ENCODE peak calls at places on chromosome 20, in eight cellular contexts. L, V, K, N, I, J, B and G are unnamed samples.

GRCh38 chr20:40931348-40932044 is 97.1 kb upstream of the TOP1 start:
- DNase-seq in V (no peak), J (no peak), N (no peak), K (no peak), B (no peak), I (no peak), L (no peak), G (no peak)

GRCh38 chr20:9460518-9460917 is 53.9 kb upstream of the LAMP5 start:
- DNase-seq in K (no peak), V (peak), J (no peak), L (no peak), B (peak), I (no peak), N (peak), G (no peak)

GRCh38 chr20:63699466-63700198 is 3.2 kb downstream of the TNFRSF6B start:
- DNase-seq in V (no peak), B (no peak), J (peak), K (no peak), I (no peak), L (peak), N (no peak), G (no peak)

GRCh38 chr20:59151820-59152219 is 11.8 kb upstream of the ZNF831 start:
- DNase-seq in I (no peak), K (no peak), L (no peak), V (no peak), N (no peak), J (no peak), B (no peak), G (no peak)

GRCh38 chr20:44485830-44486198 is 10.1 kb downstream of the TTPAL start:
- DNase-seq in J (no peak), N (no peak), B (no peak), L (no peak), K (no peak), V (no peak), I (no peak), G (peak)

GRCh38 chr20:3798405-3798768 is 2.3 kb downstream of the CDC25B start:
- DNase-seq in L (no peak), I (no peak), V (no peak), K (no peak), B (no peak), N (no peak), J (no peak), G (no peak)

GRCh38 chr20:47370850-47371782 is 14.6 kb upstream of the ZMYND8 start:
- DNase-seq in L (no peak), I (no peak), J (no peak), N (peak), V (no peak), B (no peak), K (no peak), G (no peak)

GRCh38 chr20:4160761-4161305 is 145.5 kb upstream of the RNF24 start:
- DNase-seq in L (no peak), B (peak), V (peak), I (no peak), N (peak), J (no peak), K (peak), G (peak)

GRCh38 chr20:38485041-38485440 is 12.4 kb downstream of the RALGAPB start:
- DNase-seq in N (no peak), V (peak), K (no peak), J (no peak), I (no peak), B (no peak), L (no peak), G (no peak)

GRCh38 chr20:51022803-51023616 is at the start of gene KCNG1:
- DNase-seq in V (peak), J (peak), B (peak), N (peak), L (no peak), K (peak), I (peak), G (peak)

GRCh38 chr20:4151991-4152695 is 136.8 kb upstream of the RNF24 start:
- DNase-seq in I (no peak), V (no peak), L (no peak), J (no peak), B (peak), K (no peak), N (peak), G (no peak)

GRCh38 chr20:38043512-38044300 is 10.2 kb downstream of the RPRD1B start:
- DNase-seq in I (no peak), B (peak), K (no peak), N (peak), J (no peak), L (no peak), V (peak), G (peak)

GRCh38 chr20:49230575-49231211 is 11.5 kb downstream of the DDX27 start:
- DNase-seq in L (no peak), I (no peak), B (no peak), K (peak), J (peak), V (peak), N (no peak), G (peak)

GRCh38 chr20:652611-653109 is 340 bp downstream of the SRXN1 start:
- DNase-seq in K (peak), B (peak), N (peak), I (no peak), J (peak), V (peak), L (no peak), G (peak)

GRCh38 chr20:35305682-35306556 is 13.7 kb upstream of the FAM83C start:
- DNase-seq in B (peak), N (peak), K (peak), V (peak), I (no peak), L (peak), J (peak), G (peak)
- H3K4me3 ChIP-seq in B (no peak), N (no peak), K (no peak), V (no peak), I (no peak), L (no peak), J (no peak), G (no peak)

DNA sequence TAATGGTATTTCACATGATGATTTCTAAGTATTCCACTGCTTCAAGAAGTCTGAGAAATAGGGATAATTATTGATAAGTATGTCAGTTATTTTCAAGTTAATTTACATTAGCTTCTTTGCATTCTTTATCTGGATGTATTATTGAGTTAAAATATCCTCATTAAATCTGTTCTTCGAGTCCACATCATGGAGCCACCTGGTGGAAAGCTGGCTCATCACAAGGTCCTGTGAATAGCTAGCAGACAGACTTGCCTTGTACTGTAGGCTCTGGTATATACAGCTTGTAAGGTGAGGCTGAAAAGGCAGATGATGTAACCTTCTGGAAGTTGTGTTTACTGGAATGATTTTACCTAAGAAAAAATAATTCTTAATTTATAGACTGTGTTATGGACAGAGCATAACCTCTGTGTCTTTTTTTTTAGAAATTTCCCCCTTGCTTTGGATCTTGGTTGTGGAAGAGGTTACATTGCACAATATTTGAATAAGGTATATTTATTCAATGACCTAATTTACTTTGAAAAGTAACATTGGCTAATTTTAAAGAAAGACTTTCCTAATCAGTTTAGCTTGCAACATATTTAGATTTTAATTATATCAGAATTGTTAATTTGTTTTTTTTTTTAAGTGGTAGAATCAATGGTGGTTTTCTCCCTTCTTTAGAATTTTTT is 3.5 kb downstream of the NDUFAF5 start:
- DNase-seq in L (no peak), K (peak), I (no peak), V (peak), N (peak), J (peak), B (peak), G (peak)
- TF ChIP-seq CTCF in L (no peak), K (peak), I (peak), V (peak), N (peak), J (peak), B (peak), G (peak)

GRCh38 chr20:20267685-20268429 is 100.0 kb upstream of the INSM1 start:
- DNase-seq in V (no peak), K (no peak), I (no peak), J (no peak), L (no peak), N (no peak), B (no peak), G (no peak)
- H3K4me3 ChIP-seq in V (no peak), K (no peak), I (no peak), J (no peak), L (no peak), N (no peak), B (no peak), G (no peak)

DNA sequence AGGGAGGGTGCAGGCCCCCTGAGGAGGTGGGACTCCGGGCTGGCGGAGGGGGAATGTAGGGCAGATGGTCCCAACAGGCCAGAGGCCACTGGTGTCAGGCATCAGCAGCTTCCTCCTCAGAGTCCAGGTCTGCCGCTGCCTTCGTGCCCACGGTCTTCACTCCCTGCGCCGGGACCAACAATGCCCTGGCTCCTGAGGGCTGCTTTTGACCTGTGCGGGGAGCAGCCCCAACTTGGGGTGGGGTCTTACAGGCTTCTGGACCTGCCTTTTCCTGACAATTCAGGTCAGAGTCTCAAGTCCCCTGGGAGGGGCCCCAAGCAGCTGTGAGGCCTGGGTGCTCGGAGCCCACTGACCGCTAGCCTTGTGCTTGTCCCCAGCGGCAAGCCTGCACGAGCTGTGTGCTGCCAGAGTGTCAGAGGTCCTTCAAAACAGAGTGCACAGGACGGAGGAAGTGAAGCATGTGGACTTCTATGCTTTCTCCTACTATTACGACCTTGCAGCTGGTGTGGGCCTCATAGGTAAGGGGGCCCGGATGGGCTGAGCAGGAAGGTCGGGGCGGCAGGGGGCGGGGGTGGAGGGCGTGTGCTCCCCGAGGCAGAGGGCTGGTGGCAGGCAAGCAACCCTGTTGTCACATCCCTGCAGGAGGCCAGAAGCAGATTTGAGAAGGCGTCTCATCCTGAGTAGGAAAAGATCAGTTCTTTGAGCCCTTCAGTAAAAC is 25.3 kb upstream of the PYGB start:
- DNase-seq in V (no peak), I (no peak), L (peak), J (no peak), N (no peak), K (no peak), B (no peak), G (no peak)
- TF ChIP-seq CTCF in V (no peak), I (no peak), L (no peak), J (no peak), N (no peak), K (no peak), B (no peak), G (no peak)

DNA sequence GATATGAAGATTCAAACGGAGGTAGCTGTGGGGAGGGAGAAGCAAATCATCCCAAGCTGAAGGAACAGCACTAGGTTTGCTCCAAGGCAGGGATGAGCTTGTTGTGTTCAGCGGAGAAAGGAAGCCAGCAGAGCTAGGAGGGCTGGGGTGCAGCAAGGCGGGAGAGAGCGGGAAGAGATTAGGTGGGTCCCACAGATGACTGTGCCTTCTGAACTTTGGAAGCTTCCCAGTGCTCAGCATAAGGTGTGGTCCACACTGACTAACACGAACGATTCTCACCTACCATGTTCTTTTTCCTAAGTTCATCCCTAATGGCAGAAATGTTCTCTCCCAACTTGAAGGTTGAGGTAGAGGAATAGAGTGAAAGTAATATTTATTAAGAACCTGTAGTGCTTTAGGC is 1.2 kb downstream of the RAE1 start:
- DNase-seq in I (no peak), N (no peak), J (no peak), L (no peak), B (no peak), K (no peak), V (no peak), G (no peak)
- H3K4me3 ChIP-seq in I (peak), N (peak), J (peak), L (no peak), B (peak), K (peak), V (no peak), G (peak)

GRCh38 chr20:57693002-57693582 is 16.7 kb downstream of the PMEPA1 start:
- DNase-seq in V (no peak), I (no peak), J (peak), L (no peak), K (peak), B (no peak), N (peak), G (no peak)
- TF ChIP-seq CTCF in V (no peak), I (peak), J (peak), L (no peak), K (peak), B (no peak), N (peak), G (no peak)

GRCh38 chr20:31516651-31517050 is 2.4 kb downstream of the HM13 start:
- DNase-seq in L (no peak), N (no peak), J (no peak), K (no peak), I (no peak), B (no peak), V (no peak), G (no peak)

GRCh38 chr20:31517373-31517772 is 3.1 kb downstream of the HM13 start:
- DNase-seq in L (peak), V (peak), B (peak), N (peak), K (peak), I (no peak), J (peak), G (peak)

GRCh38 chr20:31515775-31516107 is 1.5 kb downstream of the HM13 start:
- DNase-seq in I (no peak), V (no peak), L (no peak), K (peak), J (no peak), B (no peak), N (no peak), G (no peak)

GRCh38 chr20:31515072-31515774 is 981 bp downstream of the HM13 start:
- DNase-seq in L (no peak), I (no peak), V (no peak), K (no peak), J (no peak), B (no peak), N (no peak), G (no peak)

DNA sequence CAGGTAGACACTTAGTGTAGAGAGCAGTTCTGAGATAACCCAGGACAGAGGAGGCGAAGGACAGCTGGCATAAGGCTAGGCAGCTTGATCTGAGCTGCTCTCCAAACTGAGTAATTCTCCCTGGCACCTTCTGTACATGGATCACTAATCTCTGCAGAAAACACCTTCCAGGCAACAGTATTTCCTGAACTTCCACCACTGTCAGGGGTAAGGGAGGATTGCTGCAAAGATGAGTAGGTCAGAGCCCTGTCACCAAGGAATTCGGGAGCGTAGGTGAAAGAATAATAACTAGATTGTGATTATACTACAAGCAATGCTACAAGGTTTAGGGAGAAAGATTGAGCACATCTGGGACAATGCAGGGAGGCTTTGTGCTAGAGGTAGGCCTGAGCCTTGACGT is 1.9 kb downstream of the HM13 start:
- DNase-seq in L (no peak), N (no peak), V (no peak), J (no peak), I (no peak), B (no peak), K (no peak), G (no peak)
- H3K4me3 ChIP-seq in L (no peak), N (peak), V (no peak), J (no peak), I (peak), B (peak), K (peak), G (peak)

GRCh38 chr20:62581806-62582205 is 60.5 kb upstream of the SLCO4A1 start:
- DNase-seq in J (no peak), L (no peak), N (no peak), K (no peak), B (no peak), V (no peak), I (no peak), G (no peak)

GRCh38 chr20:62581308-62581707 is 61.0 kb upstream of the SLCO4A1 start:
- DNase-seq in K (no peak), V (no peak), I (no peak), L (no peak), B (no peak), N (no peak), J (no peak), G (no peak)

GRCh38 chr20:62584671-62585512 is 57.4 kb upstream of the SLCO4A1 start:
- DNase-seq in V (no peak), L (no peak), B (no peak), N (no peak), K (no peak), I (no peak), J (no peak), G (no peak)

GRCh38 chr20:62585571-62585970 is 56.7 kb upstream of the SLCO4A1 start:
- DNase-seq in V (no peak), B (no peak), J (no peak), N (no peak), K (no peak), L (no peak), I (no peak), G (no peak)

GRCh38 chr20:62583424-62583920 is 58.8 kb upstream of the SLCO4A1 start:
- DNase-seq in J (no peak), L (no peak), I (no peak), K (no peak), B (peak), N (peak), V (peak), G (no peak)
- TF ChIP-seq CTCF in J (peak), L (no peak), I (no peak), K (no peak), B (no peak), N (peak), V (no peak), G (no peak)

DNA sequence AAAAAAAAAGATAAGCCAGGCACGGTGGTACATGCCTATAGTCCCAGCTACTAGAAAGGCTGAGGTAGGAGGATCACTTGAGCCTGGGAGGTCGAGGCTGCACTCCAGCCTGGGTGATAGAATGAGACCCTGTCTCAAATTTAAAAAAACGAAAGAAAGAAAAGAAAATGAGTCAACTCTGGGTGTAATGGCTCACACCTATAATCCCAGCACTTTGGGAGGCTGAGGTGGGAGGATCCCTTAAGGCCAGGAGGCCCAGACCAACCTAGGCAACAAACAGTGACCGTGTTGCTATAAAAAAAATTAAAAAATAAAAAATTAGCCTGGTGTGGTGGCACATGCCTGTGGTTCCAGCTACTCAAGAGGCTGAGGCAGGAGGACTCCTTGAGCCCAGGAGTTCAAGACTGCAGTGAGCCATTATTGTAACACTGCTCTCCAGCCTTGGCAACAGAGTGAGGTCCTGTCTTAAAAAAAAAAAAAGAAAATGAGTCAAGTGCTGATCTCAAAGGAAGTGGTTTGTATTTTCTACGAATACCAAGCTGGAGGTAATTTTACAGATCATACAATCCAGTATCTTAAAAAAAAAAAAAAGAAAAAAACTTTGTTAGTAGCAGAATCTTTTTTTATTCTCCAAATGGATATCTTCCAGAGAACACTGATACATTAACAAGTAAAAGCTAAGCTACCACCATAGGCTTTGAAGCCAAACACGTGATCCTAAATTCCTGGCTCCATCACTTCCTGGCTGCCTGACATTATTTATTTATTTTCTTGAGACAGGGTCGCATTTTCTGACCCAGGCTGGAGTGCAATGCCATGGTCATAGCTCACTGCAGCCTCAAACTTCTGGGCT is 5.7 kb downstream of the COMMD7 start:
- DNase-seq in K (no peak), B (peak), L (no peak), J (no peak), I (no peak), N (peak), V (peak), G (peak)
- H3K4me3 ChIP-seq in K (no peak), B (no peak), L (no peak), J (no peak), I (no peak), N (no peak), V (no peak), G (no peak)

DNA sequence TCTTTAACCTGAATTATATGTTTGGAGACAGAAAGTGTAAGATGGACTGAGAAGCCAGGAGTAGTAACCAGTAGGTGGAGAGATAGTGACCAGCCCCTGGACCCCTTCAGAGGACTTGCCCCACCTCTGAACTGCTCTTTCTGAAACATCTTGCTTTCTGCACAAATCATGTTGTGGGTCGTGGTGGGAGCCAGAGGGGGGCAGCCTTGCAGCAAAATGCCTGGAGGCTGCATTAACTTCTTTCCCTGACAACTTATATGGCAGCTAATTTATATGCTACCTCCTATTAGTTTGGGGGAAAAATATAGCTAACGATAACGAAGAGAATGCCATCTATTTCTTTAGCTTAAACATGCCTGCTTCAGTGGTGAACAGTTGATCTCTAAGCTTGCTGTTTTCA is 859.8 kb downstream of the MAFB start:
- DNase-seq in K (no peak), V (peak), L (no peak), J (no peak), I (peak), N (no peak), B (no peak), G (peak)
- TF ChIP-seq CTCF in K (no peak), V (peak), L (no peak), J (no peak), I (peak), N (no peak), B (peak), G (peak)